ENCODE peak calls at places on chromosomes 13 and 19, in five cellular contexts. One of them, this sample, is unnamed.

GRCh38 chr13:39600766-39601165 is 2.2 kb downstream of the LHFPL6 start:
- DNase-seq in adrenal gland: no peak
- DNase-seq in CD8-positive, alpha-beta T cell: no peak
- DNase-seq in thyroid gland: no peak
- DNase-seq in IMR-90: no peak
- DNase-seq in this sample: no peak

GRCh38 chr13:20193142-20193923 is 595 bp upstream of the GJB2 start:
- DNase-seq in adrenal gland: no peak
- DNase-seq in CD8-positive, alpha-beta T cell: no peak
- DNase-seq in thyroid gland: no peak
- DNase-seq in IMR-90: no peak
- DNase-seq in this sample: no peak

GRCh38 chr13:113059891-113060290 is 45.7 kb upstream of the F7 start:
- DNase-seq in adrenal gland: no peak
- DNase-seq in CD8-positive, alpha-beta T cell: no peak
- DNase-seq in thyroid gland: no peak
- DNase-seq in IMR-90: no peak
- DNase-seq in this sample: no peak

GRCh38 chr19:30340724-30341595 is 31.2 kb upstream of the ZNF536 start:
- DNase-seq in adrenal gland: no peak
- DNase-seq in CD8-positive, alpha-beta T cell: no peak
- DNase-seq in thyroid gland: no peak
- DNase-seq in IMR-90: no peak
- DNase-seq in this sample: no peak

GRCh38 chr19:31318790-31319189 is 30.4 kb downstream of the TSHZ3 start:
- DNase-seq in adrenal gland: no peak
- DNase-seq in CD8-positive, alpha-beta T cell: no peak
- DNase-seq in thyroid gland: no peak
- DNase-seq in IMR-90: no peak
- DNase-seq in this sample: no peak

GRCh38 chr13:94433055-94433947 is 46.2 kb downstream of the DCT start:
- DNase-seq in adrenal gland: no peak
- DNase-seq in CD8-positive, alpha-beta T cell: no peak
- DNase-seq in thyroid gland: no peak
- DNase-seq in IMR-90: no peak
- DNase-seq in this sample: no peak

GRCh38 chr13:103883698-103884097 is 817.5 kb upstream of the SLC10A2 start:
- DNase-seq in adrenal gland: no peak
- DNase-seq in CD8-positive, alpha-beta T cell: no peak
- DNase-seq in thyroid gland: no peak
- DNase-seq in IMR-90: peak; percentile 25
- DNase-seq in this sample: no peak

GRCh38 chr19:2034729-2035589 is 16.1 kb downstream of the MKNK2 start:
- DNase-seq in adrenal gland: peak; percentile 74
- DNase-seq in CD8-positive, alpha-beta T cell: no peak
- DNase-seq in thyroid gland: peak; percentile 50
- DNase-seq in IMR-90: peak; percentile 8
- DNase-seq in this sample: peak; percentile 59

GRCh38 chr13:36447501-36447900 is 15.2 kb downstream of the CCNA1 start:
- DNase-seq in adrenal gland: no peak
- DNase-seq in CD8-positive, alpha-beta T cell: no peak
- DNase-seq in thyroid gland: no peak
- DNase-seq in IMR-90: no peak
- DNase-seq in this sample: no peak

GRCh38 chr13:33639640-33640080 is 178.3 kb upstream of the RFC3 start:
- DNase-seq in adrenal gland: no peak
- DNase-seq in CD8-positive, alpha-beta T cell: no peak
- DNase-seq in thyroid gland: no peak
- DNase-seq in IMR-90: no peak
- DNase-seq in this sample: no peak

GRCh38 chr19:39518458-39518857 is 3.5 kb downstream of the SELENOV start:
- DNase-seq in adrenal gland: no peak
- DNase-seq in CD8-positive, alpha-beta T cell: no peak
- DNase-seq in thyroid gland: no peak
- DNase-seq in IMR-90: no peak
- DNase-seq in this sample: no peak

GRCh38 chr13:73556902-73557301 is 498.1 kb downstream of the KLF5 start:
- DNase-seq in adrenal gland: no peak
- DNase-seq in CD8-positive, alpha-beta T cell: no peak
- DNase-seq in thyroid gland: no peak
- DNase-seq in IMR-90: no peak
- DNase-seq in this sample: no peak

DNA sequence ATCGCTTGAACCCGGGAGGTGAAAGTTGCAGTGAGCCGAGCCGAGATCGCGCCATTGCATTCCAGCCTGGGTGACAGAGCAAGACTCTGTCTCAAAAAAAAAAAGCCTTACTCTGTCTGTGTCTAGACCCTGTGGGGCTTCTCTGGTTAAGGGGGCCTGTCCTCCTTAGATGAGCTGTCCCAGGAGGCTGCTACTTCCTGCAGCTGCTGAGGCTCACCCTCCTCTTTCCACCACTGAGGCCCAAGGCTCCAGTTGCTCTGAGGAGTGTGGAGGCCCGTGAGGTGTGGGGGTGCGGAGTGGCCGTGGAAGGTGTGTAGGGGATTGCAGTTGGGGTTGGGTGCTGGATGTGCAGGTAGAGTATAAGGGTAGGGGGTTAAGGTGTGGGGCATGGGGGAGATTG is 22.1 kb upstream of the RASA3 start:
- DNase-seq in adrenal gland: no peak
- DNase-seq in CD8-positive, alpha-beta T cell: no peak
- DNase-seq in thyroid gland: no peak
- DNase-seq in IMR-90: no peak
- DNase-seq in this sample: no peak
- H3K4me1 ChIP-seq in adrenal gland: no peaks in the 10 kb centered on the region
- H3K4me1 ChIP-seq in CD8-positive, alpha-beta T cell: peaks cover 74% of the 10 kb centered on the region
- H3K4me1 ChIP-seq in thyroid gland: no peaks in the 10 kb centered on the region
- H3K4me1 ChIP-seq in IMR-90: no peaks in the 10 kb centered on the region
- H3K4me1 ChIP-seq in this sample: peaks cover 75% of the 10 kb centered on the region

DNA sequence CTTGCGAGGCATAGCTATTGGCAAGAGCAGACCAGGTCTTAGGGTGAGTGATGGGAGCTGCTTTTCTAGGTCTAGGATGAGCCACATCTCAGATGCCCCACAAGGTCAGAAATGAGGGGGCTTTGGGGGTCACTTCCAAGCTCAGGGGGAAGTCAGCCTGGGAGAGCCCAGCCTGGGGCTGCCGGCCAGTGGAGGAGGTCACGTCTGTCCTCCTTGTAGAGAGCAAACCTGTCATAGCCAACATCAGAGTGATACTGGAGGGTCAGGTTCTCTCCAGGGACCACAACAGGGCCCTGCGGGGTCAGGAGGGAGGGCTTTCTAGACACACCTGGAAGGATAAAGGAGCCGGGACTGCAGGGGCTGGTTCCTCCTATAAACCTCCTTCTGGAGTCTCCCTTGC is 2.4 kb downstream of the LILRA5 start:
- DNase-seq in adrenal gland: no peak
- DNase-seq in CD8-positive, alpha-beta T cell: no peak
- DNase-seq in thyroid gland: no peak
- DNase-seq in IMR-90: no peak
- DNase-seq in this sample: no peak
- H3K4me1 ChIP-seq in adrenal gland: no peaks in the 10 kb centered on the region
- H3K4me1 ChIP-seq in CD8-positive, alpha-beta T cell: peaks cover 1% of the 10 kb centered on the region
- H3K4me1 ChIP-seq in thyroid gland: no peaks in the 10 kb centered on the region
- H3K4me1 ChIP-seq in IMR-90: no peaks in the 10 kb centered on the region
- H3K4me1 ChIP-seq in this sample: peaks cover 1% of the 10 kb centered on the region

DNA sequence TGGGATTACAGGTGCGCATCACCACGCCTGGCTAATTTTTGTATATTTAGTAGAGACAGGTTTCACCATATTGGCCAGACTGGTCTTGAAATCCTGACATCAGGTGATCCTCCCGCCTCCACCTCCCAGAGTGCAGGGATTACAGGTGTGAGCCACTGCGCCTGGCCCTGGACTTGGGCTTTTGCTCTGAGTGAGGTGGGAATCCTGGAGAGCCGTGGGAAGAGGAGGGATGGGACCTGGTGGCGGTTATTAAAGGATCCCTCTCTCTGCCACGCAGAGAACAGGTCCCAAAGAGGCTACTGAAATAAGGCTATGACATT is 1.7 kb upstream of the TLE5 start:
- DNase-seq in adrenal gland: no peak
- DNase-seq in CD8-positive, alpha-beta T cell: no peak
- DNase-seq in thyroid gland: peak; percentile 53
- DNase-seq in IMR-90: no peak
- DNase-seq in this sample: no peak
- H3K4me1 ChIP-seq in adrenal gland: peaks cover 41% of the 10 kb centered on the region
- H3K4me1 ChIP-seq in CD8-positive, alpha-beta T cell: peaks cover 36% of the 10 kb centered on the region
- H3K4me1 ChIP-seq in thyroid gland: peaks cover 52% of the 10 kb centered on the region
- H3K4me1 ChIP-seq in IMR-90: peaks cover 7% of the 10 kb centered on the region
- H3K4me1 ChIP-seq in this sample: peaks cover 39% of the 10 kb centered on the region

GRCh38 chr19:13033819-13034611 is 38.7 kb downstream of the NFIX start:
- DNase-seq in adrenal gland: peak; percentile 93
- DNase-seq in CD8-positive, alpha-beta T cell: peak; percentile 13
- DNase-seq in thyroid gland: peak; percentile 97
- DNase-seq in IMR-90: peak; percentile 45
- DNase-seq in this sample: no peak
- H3K4me1 ChIP-seq in adrenal gland: peaks cover 41% of the 10 kb centered on the region
- H3K4me1 ChIP-seq in CD8-positive, alpha-beta T cell: no peaks in the 10 kb centered on the region
- H3K4me1 ChIP-seq in thyroid gland: peaks cover 98% of the 10 kb centered on the region
- H3K4me1 ChIP-seq in IMR-90: peaks cover 45% of the 10 kb centered on the region
- H3K4me1 ChIP-seq in this sample: no peaks in the 10 kb centered on the region

DNA sequence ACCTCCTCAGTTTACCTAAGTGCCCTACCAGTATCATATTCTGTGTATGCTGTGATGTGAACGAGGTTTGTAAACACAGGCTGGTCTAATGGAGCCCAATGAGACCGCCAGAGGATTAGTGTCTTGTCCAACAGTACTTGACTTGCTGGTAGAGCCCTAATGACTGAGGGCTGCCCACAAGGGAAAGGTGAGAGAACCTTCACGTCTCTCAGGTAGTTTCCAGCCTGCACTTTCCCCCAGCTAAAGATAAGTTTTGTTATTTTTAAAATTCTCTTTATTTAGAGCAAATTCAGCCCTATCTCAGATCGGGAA is 498 bp upstream of the RBM26 start:
- DNase-seq in adrenal gland: no peak
- DNase-seq in CD8-positive, alpha-beta T cell: no peak
- DNase-seq in thyroid gland: no peak
- DNase-seq in IMR-90: no peak
- DNase-seq in this sample: no peak
- H3K4me1 ChIP-seq in adrenal gland: peaks cover 42% of the 10 kb centered on the region
- H3K4me1 ChIP-seq in CD8-positive, alpha-beta T cell: peaks cover 51% of the 10 kb centered on the region
- H3K4me1 ChIP-seq in thyroid gland: peaks cover 28% of the 10 kb centered on the region
- H3K4me1 ChIP-seq in IMR-90: peaks cover 3% of the 10 kb centered on the region
- H3K4me1 ChIP-seq in this sample: peaks cover 47% of the 10 kb centered on the region

GRCh38 chr13:46643165-46643777 is 90.3 kb downstream of the LRCH1 start:
- DNase-seq in adrenal gland: no peak
- DNase-seq in CD8-positive, alpha-beta T cell: no peak
- DNase-seq in thyroid gland: no peak
- DNase-seq in IMR-90: no peak
- DNase-seq in this sample: no peak

GRCh38 chr13:46639033-46639981 is 86.3 kb downstream of the LRCH1 start:
- DNase-seq in adrenal gland: no peak
- DNase-seq in CD8-positive, alpha-beta T cell: no peak
- DNase-seq in thyroid gland: peak; percentile 44
- DNase-seq in IMR-90: no peak
- DNase-seq in this sample: no peak

GRCh38 chr13:46641274-46642081 is 88.5 kb downstream of the LRCH1 start:
- DNase-seq in adrenal gland: no peak
- DNase-seq in CD8-positive, alpha-beta T cell: no peak
- DNase-seq in thyroid gland: peak; percentile 59
- DNase-seq in IMR-90: no peak
- DNase-seq in this sample: no peak

GRCh38 chr13:46640843-46641242 is 87.9 kb downstream of the LRCH1 start:
- DNase-seq in adrenal gland: no peak
- DNase-seq in CD8-positive, alpha-beta T cell: no peak
- DNase-seq in thyroid gland: no peak
- DNase-seq in IMR-90: peak; percentile 58
- DNase-seq in this sample: no peak

DNA sequence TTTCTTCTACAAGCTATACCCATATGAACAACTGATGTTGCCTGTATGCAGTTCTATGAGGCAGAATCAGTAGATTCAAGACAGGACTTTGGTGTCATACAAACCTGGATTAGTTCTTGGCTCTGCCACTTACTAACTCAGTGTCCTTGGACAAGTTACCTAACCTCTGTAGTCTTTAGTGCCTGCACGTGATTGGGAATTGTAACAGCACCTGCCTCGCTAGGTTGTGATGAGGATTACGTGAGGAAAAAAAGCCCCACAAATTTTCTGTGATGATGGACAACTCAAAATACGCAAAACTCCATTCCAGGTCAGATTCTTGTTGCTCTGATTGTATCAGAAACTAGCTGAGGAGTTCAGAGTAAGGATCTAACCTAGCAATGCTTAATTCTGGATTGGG is 89.3 kb downstream of the LRCH1 start:
- DNase-seq in adrenal gland: no peak
- DNase-seq in CD8-positive, alpha-beta T cell: no peak
- DNase-seq in thyroid gland: no peak
- DNase-seq in IMR-90: no peak
- DNase-seq in this sample: no peak
- H3K4me1 ChIP-seq in adrenal gland: peaks cover 38% of the 10 kb centered on the region
- H3K4me1 ChIP-seq in CD8-positive, alpha-beta T cell: no peaks in the 10 kb centered on the region
- H3K4me1 ChIP-seq in thyroid gland: peaks cover 40% of the 10 kb centered on the region
- H3K4me1 ChIP-seq in IMR-90: peaks cover 17% of the 10 kb centered on the region
- H3K4me1 ChIP-seq in this sample: peaks cover 8% of the 10 kb centered on the region

DNA sequence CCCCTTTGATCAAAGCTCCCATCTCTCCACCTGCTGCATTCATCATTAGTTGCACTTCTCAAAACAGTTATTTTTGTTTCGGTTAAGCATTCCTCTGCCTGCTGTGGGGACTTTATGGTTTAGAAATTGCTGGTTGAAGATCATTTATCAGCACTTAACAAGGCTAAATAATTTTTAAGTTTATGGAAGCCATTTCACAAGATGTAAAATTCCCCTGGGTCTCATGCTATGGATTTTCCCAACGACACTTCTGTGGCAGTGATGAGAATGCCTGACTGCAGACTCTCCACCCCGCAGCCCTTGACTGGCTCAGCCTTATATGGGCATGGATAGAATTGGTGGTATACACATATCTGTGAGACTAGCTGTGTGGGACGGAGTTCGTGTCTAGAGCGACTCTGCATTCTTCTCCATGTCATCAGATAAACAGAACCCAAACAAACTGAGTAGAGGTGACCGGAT is 52.8 kb downstream of the COL4A2 start:
- DNase-seq in adrenal gland: no peak
- DNase-seq in CD8-positive, alpha-beta T cell: no peak
- DNase-seq in thyroid gland: no peak
- DNase-seq in IMR-90: peak; percentile 97
- DNase-seq in this sample: no peak
- H3K4me1 ChIP-seq in adrenal gland: peaks cover 6% of the 10 kb centered on the region
- H3K4me1 ChIP-seq in CD8-positive, alpha-beta T cell: no peaks in the 10 kb centered on the region
- H3K4me1 ChIP-seq in thyroid gland: peaks cover 37% of the 10 kb centered on the region
- H3K4me1 ChIP-seq in IMR-90: peaks cover 9% of the 10 kb centered on the region
- H3K4me1 ChIP-seq in this sample: no peaks in the 10 kb centered on the region

GRCh38 chr13:77310161-77310560 is 16.7 kb downstream of the MYCBP2 start:
- DNase-seq in adrenal gland: no peak
- DNase-seq in CD8-positive, alpha-beta T cell: no peak
- DNase-seq in thyroid gland: no peak
- DNase-seq in IMR-90: no peak
- DNase-seq in this sample: no peak

GRCh38 chr13:77310579-77311279 is 16.2 kb downstream of the MYCBP2 start:
- DNase-seq in adrenal gland: no peak
- DNase-seq in CD8-positive, alpha-beta T cell: no peak
- DNase-seq in thyroid gland: no peak
- DNase-seq in IMR-90: no peak
- DNase-seq in this sample: no peak

GRCh38 chr13:77312311-77312710 is 14.6 kb downstream of the MYCBP2 start:
- DNase-seq in adrenal gland: no peak
- DNase-seq in CD8-positive, alpha-beta T cell: no peak
- DNase-seq in thyroid gland: no peak
- DNase-seq in IMR-90: no peak
- DNase-seq in this sample: no peak

GRCh38 chr13:77316430-77316829 is 10.5 kb downstream of the MYCBP2 start:
- DNase-seq in adrenal gland: no peak
- DNase-seq in CD8-positive, alpha-beta T cell: no peak
- DNase-seq in thyroid gland: no peak
- DNase-seq in IMR-90: no peak
- DNase-seq in this sample: no peak

GRCh38 chr13:77313923-77314322 is 13.0 kb downstream of the MYCBP2 start:
- DNase-seq in adrenal gland: no peak
- DNase-seq in CD8-positive, alpha-beta T cell: no peak
- DNase-seq in thyroid gland: no peak
- DNase-seq in IMR-90: no peak
- DNase-seq in this sample: no peak
- H3K4me1 ChIP-seq in adrenal gland: peaks cover 47% of the 10 kb centered on the region
- H3K4me1 ChIP-seq in CD8-positive, alpha-beta T cell: peaks cover 68% of the 10 kb centered on the region
- H3K4me1 ChIP-seq in thyroid gland: peaks cover 24% of the 10 kb centered on the region
- H3K4me1 ChIP-seq in IMR-90: peaks cover 11% of the 10 kb centered on the region
- H3K4me1 ChIP-seq in this sample: peaks cover 95% of the 10 kb centered on the region

This sample was measured in CD4-positive, alpha-beta memory T cell.